ENCODE peak calls at places on chromosomes 1 and 21, in four cellular contexts. K is K562, H is HepG2, E is GM12878. Q is an unnamed sample. For H3K79me2, the result is how much of the 10 kb centered on the place peaks cover.

GRCh38 chr1:174789399-174789798 is 210.3 kb upstream of the CACYBP start:
- DNase-seq in K (no peak), E (peak), H (no peak), Q (no peak)

GRCh38 chr1:221839794-221840395 is 98.0 kb upstream of the DUSP10 start:
- DNase-seq in E (peak), H (peak), K (no peak), Q (peak)

GRCh38 chr1:202915146-202915545 is 11.9 kb downstream of the KLHL12 start:
- DNase-seq in H (no peak), E (no peak), K (no peak), Q (no peak)

GRCh38 chr21:33567914-33568313 is 20.6 kb downstream of the DONSON start:
- DNase-seq in H (no peak), E (no peak), K (no peak), Q (no peak)

GRCh38 chr1:22461678-22462527 is 10.3 kb downstream of the ZBTB40 start:
- DNase-seq in E (no peak), K (no peak), H (no peak), Q (no peak)

GRCh38 chr21:43881283-43881682 is 16.3 kb downstream of the AGPAT3 start:
- DNase-seq in H (no peak), K (no peak), E (no peak), Q (no peak)

GRCh38 chr1:165143437-165144065 is 213.0 kb downstream of the LMX1A start:
- DNase-seq in H (peak), K (peak), E (no peak), Q (no peak)

GRCh38 chr1:185695299-185695698 is 38.9 kb upstream of the HMCN1 start:
- DNase-seq in E (no peak), K (no peak), H (no peak), Q (peak)

GRCh38 chr1:218376722-218377121 is 31.6 kb downstream of the TGFB2 start:
- DNase-seq in K (no peak), H (peak), E (no peak), Q (no peak)

GRCh38 chr1:234246638-234247116 is 126.6 kb upstream of the COA6 start:
- DNase-seq in E (peak), H (no peak), K (no peak), Q (no peak)

GRCh38 chr1:94828251-94828650 is 8.1 kb downstream of the SLC44A3 start:
- DNase-seq in K (no peak), H (no peak), E (no peak), Q (no peak)

GRCh38 chr1:228285661-228286504 is 78.0 kb downstream of the OBSCN start:
- DNase-seq in H (no peak), E (no peak), K (no peak), Q (no peak)

GRCh38 chr1:153494976-153495535 is 34.6 kb upstream of the S100A7 start:
- DNase-seq in H (peak), E (no peak), K (peak), Q (peak)

GRCh38 chr1:203590559-203590958 is 36.1 kb upstream of the ATP2B4 start:
- DNase-seq in E (no peak), K (no peak), H (no peak), Q (no peak)

GRCh38 chr21:37711294-37711844 is 204.9 kb downstream of the KCNJ6 start:
- DNase-seq in E (no peak), H (no peak), K (no peak), Q (no peak)
- TF ChIP-seq MYC in E (no peak), H (no peak), K (no peak), Q (no peak)

GRCh38 chr1:235860829-235861228 is 5.9 kb downstream of the LYST start:
- DNase-seq in E (no peak), H (no peak), K (no peak), Q (no peak)
- H3K79me2 ChIP-seq in E (under half), H (under half), K (under half), Q (under half)

GRCh38 chr1:159994896-159995295 is 36.9 kb downstream of the PIGM start:
- DNase-seq in H (no peak), E (no peak), K (no peak), Q (no peak)

GRCh38 chr1:159999204-159999603 is 32.6 kb downstream of the PIGM start:
- DNase-seq in E (no peak), H (no peak), K (no peak), Q (no peak)

GRCh38 chr1:159993911-159994310 is 37.9 kb downstream of the PIGM start:
- DNase-seq in E (no peak), K (no peak), H (no peak), Q (no peak)

GRCh38 chr1:159992161-159992560 is 38.1 kb upstream of the SLAMF9 start:
- DNase-seq in K (no peak), H (no peak), E (no peak), Q (no peak)

DNA sequence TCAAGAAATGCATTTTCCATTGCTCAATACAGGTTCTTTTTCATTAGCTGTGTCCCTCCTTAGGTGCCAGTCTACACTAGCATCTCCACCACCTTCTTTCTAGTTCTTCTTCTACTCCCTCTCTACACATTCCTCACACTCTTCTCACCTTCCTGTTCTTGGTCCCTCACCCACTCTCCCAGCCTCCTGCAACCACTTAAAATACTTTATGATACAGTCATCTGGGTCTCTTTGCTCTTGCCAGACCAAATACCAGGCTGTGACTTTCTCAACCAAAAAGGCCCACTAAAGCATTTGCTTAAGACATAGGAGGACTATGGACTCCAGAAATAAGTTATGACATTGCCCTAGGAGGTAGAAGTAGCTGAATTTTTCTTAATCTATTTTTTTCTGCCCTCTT is 35.1 kb downstream of the PIGM start:
- DNase-seq in K (no peak), H (no peak), E (no peak), Q (no peak)
- TF ChIP-seq MYC in K (no peak), H (no peak), E (no peak), Q (no peak)

GRCh38 chr1:45213892-45214291 is 7.5 kb upstream of the ZSWIM5 start:
- DNase-seq in K (no peak), H (no peak), E (no peak), Q (no peak)

GRCh38 chr1:45215485-45216199 is 9.2 kb upstream of the ZSWIM5 start:
- DNase-seq in K (no peak), E (no peak), H (no peak), Q (no peak)

GRCh38 chr1:45211061-45211460 is 4.7 kb upstream of the ZSWIM5 start:
- DNase-seq in H (no peak), E (no peak), K (no peak), Q (no peak)

GRCh38 chr1:45216861-45217260 is 10.5 kb upstream of the ZSWIM5 start:
- DNase-seq in H (no peak), K (no peak), E (no peak), Q (no peak)

DNA sequence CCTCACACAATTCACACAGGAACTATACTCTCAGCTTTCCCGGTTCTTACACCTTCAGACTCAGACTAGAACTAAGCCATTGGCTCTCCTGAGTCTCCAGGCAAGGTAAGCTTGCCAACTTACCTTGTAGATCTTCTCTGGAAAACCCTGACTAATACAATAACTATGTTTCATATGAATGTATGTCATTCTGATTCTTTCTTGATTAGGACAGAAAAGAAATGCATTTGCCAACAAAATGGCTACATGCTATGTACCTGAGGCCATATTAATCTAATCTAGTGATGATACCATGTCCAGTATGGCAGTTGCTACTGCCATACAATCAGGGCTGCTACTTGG is 9.8 kb upstream of the ZSWIM5 start:
- DNase-seq in H (no peak), K (no peak), E (no peak), Q (no peak)
- H3K79me2 ChIP-seq in H (under half), K (under half), E (under half), Q (under half)

GRCh38 chr1:19342894-19343616 is 30.9 kb downstream of the SLC66A1 start:
- DNase-seq in K (no peak), H (no peak), E (no peak), Q (no peak)

GRCh38 chr1:19344831-19345230 is 32.7 kb downstream of the SLC66A1 start:
- DNase-seq in H (no peak), E (no peak), K (no peak), Q (no peak)

GRCh38 chr1:19343617-19344350 is 31.7 kb downstream of the SLC66A1 start:
- DNase-seq in K (no peak), E (no peak), H (no peak), Q (no peak)

GRCh38 chr1:19345391-19345790 is 33.3 kb downstream of the SLC66A1 start:
- DNase-seq in H (no peak), E (no peak), K (no peak), Q (no peak)

DNA sequence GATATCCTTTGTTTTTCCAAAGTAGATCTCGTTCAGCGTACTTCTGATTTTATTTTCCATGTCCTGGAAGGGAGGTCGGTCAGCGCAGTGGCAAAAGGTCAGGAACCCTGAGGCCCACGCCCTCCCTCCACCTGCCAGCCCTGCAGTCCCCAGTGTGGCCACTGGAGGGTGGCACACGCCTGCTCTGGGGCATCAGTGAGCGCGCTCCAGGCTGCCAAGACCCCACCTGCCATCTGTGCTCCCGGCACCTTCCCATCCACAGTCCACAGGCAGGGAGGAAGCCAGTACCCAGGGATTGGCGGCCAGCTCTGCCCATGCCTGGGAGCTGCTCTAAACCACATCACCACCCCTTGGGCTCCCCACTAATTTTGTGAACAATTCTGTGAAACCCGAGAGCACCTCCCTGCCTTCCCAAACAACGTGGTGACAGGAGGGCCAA is 32.3 kb downstream of the SLC66A1 start:
- DNase-seq in E (no peak), K (peak), H (peak), Q (peak)
- TF ChIP-seq MYC in E (no peak), K (no peak), H (peak), Q (no peak)

GRCh38 chr1:27447399-27447798 is 42.6 kb downstream of the WASF2 start:
- DNase-seq in H (no peak), E (no peak), K (no peak), Q (no peak)
- H3K79me2 ChIP-seq in H (under half), E (half or more), K (half or more), Q (half or more)

GRCh38 chr1:89633745-89634625 is 1.1 kb downstream of the LRRC8C start:
- DNase-seq in K (peak), E (no peak), H (no peak), Q (peak)

GRCh38 chr1:89630046-89630445 is 2.9 kb upstream of the LRRC8C start:
- DNase-seq in K (no peak), H (no peak), E (no peak), Q (no peak)

GRCh38 chr1:89631756-89632155 is 1.2 kb upstream of the LRRC8C start:
- DNase-seq in K (no peak), E (no peak), H (no peak), Q (no peak)

GRCh38 chr1:89633103-89633744 is at the start of gene LRRC8C:
- DNase-seq in K (peak), E (no peak), H (no peak), Q (no peak)

GRCh38 chr1:89632213-89633102 is 462 bp upstream of the LRRC8C start:
- DNase-seq in E (no peak), H (peak), K (peak), Q (peak)
- TF ChIP-seq MYC in E (no peak), H (no peak), K (no peak), Q (no peak)